ENCODE peak calls at places on chromosomes 3 and 15, in five cellular contexts. One of them, this sample, is unnamed.
A peak's percentile ranks its signal among the peaks of the same experiment; 100 is the strongest.

GRCh38 chr3:9563851-9564250 is 10.2 kb upstream of the LHFPL4 start:
- DNase-seq in bronchial epithelial cell: peak; percentile 78
- DNase-seq in uterus: no peak
- DNase-seq in stomach: no peak
- DNase-seq in CD8-positive, alpha-beta T cell: no peak
- DNase-seq in this sample: no peak

GRCh38 chr3:177934001-177934891 is 602.0 kb upstream of the KCNMB2 start:
- DNase-seq in bronchial epithelial cell: no peak
- DNase-seq in uterus: no peak
- DNase-seq in stomach: no peak
- DNase-seq in CD8-positive, alpha-beta T cell: no peak
- DNase-seq in this sample: no peak

GRCh38 chr15:80957976-80958375 is 31.6 kb downstream of the MESD start:
- DNase-seq in bronchial epithelial cell: peak; percentile 82
- DNase-seq in uterus: no peak
- DNase-seq in stomach: no peak
- DNase-seq in CD8-positive, alpha-beta T cell: no peak
- DNase-seq in this sample: no peak

GRCh38 chr3:111768571-111769100 is 90.4 kb upstream of the PHLDB2 start:
- DNase-seq in bronchial epithelial cell: peak; percentile 98
- DNase-seq in uterus: no peak
- DNase-seq in stomach: peak; percentile 34
- DNase-seq in CD8-positive, alpha-beta T cell: no peak
- DNase-seq in this sample: no peak

GRCh38 chr3:160006282-160007163 is 17.9 kb downstream of the IL12A start:
- DNase-seq in bronchial epithelial cell: peak; percentile 61
- DNase-seq in uterus: peak; percentile 31
- DNase-seq in stomach: peak; percentile 47
- DNase-seq in CD8-positive, alpha-beta T cell: no peak
- DNase-seq in this sample: peak; percentile 51

GRCh38 chr15:58182460-58183163 is 44.4 kb downstream of the AQP9 start:
- DNase-seq in bronchial epithelial cell: peak; percentile 52
- DNase-seq in uterus: peak; percentile 38
- DNase-seq in stomach: peak; percentile 31
- DNase-seq in CD8-positive, alpha-beta T cell: peak; percentile 11
- DNase-seq in this sample: peak; percentile 41

GRCh38 chr3:38582941-38583645 is 66.4 kb downstream of the SCN5A start:
- DNase-seq in bronchial epithelial cell: no peak
- DNase-seq in uterus: no peak
- DNase-seq in stomach: peak; percentile 18
- DNase-seq in CD8-positive, alpha-beta T cell: no peak
- DNase-seq in this sample: no peak

GRCh38 chr3:194631696-194632095 is 1.5 kb downstream of the TMEM44 start:
- DNase-seq in bronchial epithelial cell: no peak
- DNase-seq in uterus: no peak
- DNase-seq in stomach: no peak
- DNase-seq in CD8-positive, alpha-beta T cell: no peak
- DNase-seq in this sample: no peak

GRCh38 chr3:100875239-100875638 is 118.0 kb downstream of the ABI3BP start:
- DNase-seq in bronchial epithelial cell: peak; percentile 82
- DNase-seq in uterus: peak; percentile 41
- DNase-seq in stomach: peak; percentile 84
- DNase-seq in CD8-positive, alpha-beta T cell: no peak
- DNase-seq in this sample: peak; percentile 53

GRCh38 chr3:40162616-40163015 is 146.9 kb upstream of the EIF1B start:
- DNase-seq in bronchial epithelial cell: peak; percentile 36
- DNase-seq in uterus: no peak
- DNase-seq in stomach: no peak
- DNase-seq in CD8-positive, alpha-beta T cell: no peak
- DNase-seq in this sample: no peak

GRCh38 chr3:17087509-17087908 is 202.8 kb downstream of the PLCL2 start:
- DNase-seq in bronchial epithelial cell: no peak
- DNase-seq in uterus: no peak
- DNase-seq in stomach: no peak
- DNase-seq in CD8-positive, alpha-beta T cell: no peak
- DNase-seq in this sample: no peak

GRCh38 chr3:114411292-114411691 is 117.5 kb downstream of the TIGIT start:
- DNase-seq in bronchial epithelial cell: no peak
- DNase-seq in uterus: no peak
- DNase-seq in stomach: no peak
- DNase-seq in CD8-positive, alpha-beta T cell: no peak
- DNase-seq in this sample: no peak

GRCh38 chr15:63497642-63498100 is 6.7 kb upstream of the USP3 start:
- DNase-seq in bronchial epithelial cell: no peak
- DNase-seq in uterus: no peak
- DNase-seq in stomach: peak; percentile 56
- DNase-seq in CD8-positive, alpha-beta T cell: peak; percentile 73
- DNase-seq in this sample: no peak

GRCh38 chr3:67863869-67864268 is 209.5 kb upstream of the SUCLG2 start:
- DNase-seq in bronchial epithelial cell: peak; percentile 8
- DNase-seq in uterus: no peak
- DNase-seq in stomach: no peak
- DNase-seq in CD8-positive, alpha-beta T cell: no peak
- DNase-seq in this sample: no peak

GRCh38 chr3:71512000-71512399 is 71.5 kb downstream of the FOXP1 start:
- DNase-seq in bronchial epithelial cell: no peak
- DNase-seq in uterus: no peak
- DNase-seq in stomach: no peak
- DNase-seq in CD8-positive, alpha-beta T cell: peak; percentile 48
- DNase-seq in this sample: no peak

GRCh38 chr3:53137835-53138446 is 7.7 kb upstream of the RFT1 start:
- DNase-seq in bronchial epithelial cell: peak; percentile 43
- DNase-seq in uterus: no peak
- DNase-seq in stomach: no peak
- DNase-seq in CD8-positive, alpha-beta T cell: no peak
- DNase-seq in this sample: no peak

GRCh38 chr3:40268708-40269524 is 40.6 kb upstream of the EIF1B start:
- DNase-seq in bronchial epithelial cell: no peak
- DNase-seq in uterus: no peak
- DNase-seq in stomach: no peak
- DNase-seq in CD8-positive, alpha-beta T cell: no peak
- DNase-seq in this sample: no peak

GRCh38 chr15:66646308-66646707 is 55.7 kb upstream of the SMAD6 start:
- DNase-seq in bronchial epithelial cell: no peak
- DNase-seq in uterus: no peak
- DNase-seq in stomach: no peak
- DNase-seq in CD8-positive, alpha-beta T cell: no peak
- DNase-seq in this sample: peak; percentile 18

GRCh38 chr3:40524222-40524570 is 564 bp upstream of the ZNF621 start:
- DNase-seq in bronchial epithelial cell: no peak
- DNase-seq in uterus: no peak
- DNase-seq in stomach: no peak
- DNase-seq in CD8-positive, alpha-beta T cell: no peak
- DNase-seq in this sample: no peak

GRCh38 chr3:56356820-56357219 is 111.4 kb downstream of the ERC2 start:
- DNase-seq in bronchial epithelial cell: no peak
- DNase-seq in uterus: no peak
- DNase-seq in stomach: no peak
- DNase-seq in CD8-positive, alpha-beta T cell: no peak
- DNase-seq in this sample: no peak

GRCh38 chr3:187628169-187628568 is 42.0 kb downstream of the SST start:
- DNase-seq in bronchial epithelial cell: no peak
- DNase-seq in uterus: no peak
- DNase-seq in stomach: no peak
- DNase-seq in CD8-positive, alpha-beta T cell: no peak
- DNase-seq in this sample: no peak

GRCh38 chr3:150014782-150015181 is 44.1 kb upstream of the PFN2 start:
- DNase-seq in bronchial epithelial cell: no peak
- DNase-seq in uterus: no peak
- DNase-seq in stomach: no peak
- DNase-seq in CD8-positive, alpha-beta T cell: no peak
- DNase-seq in this sample: no peak

GRCh38 chr3:43970920-43971319 is 270.8 kb upstream of the TOPAZ1 start:
- DNase-seq in bronchial epithelial cell: no peak
- DNase-seq in uterus: no peak
- DNase-seq in stomach: no peak
- DNase-seq in CD8-positive, alpha-beta T cell: no peak
- DNase-seq in this sample: no peak

GRCh38 chr3:197023241-197023997 is 6.2 kb downstream of the MELTF start:
- DNase-seq in bronchial epithelial cell: no peak
- DNase-seq in uterus: no peak
- DNase-seq in stomach: no peak
- DNase-seq in CD8-positive, alpha-beta T cell: no peak
- DNase-seq in this sample: no peak

GRCh38 chr3:55595420-55595819 is 108.3 kb upstream of the WNT5A start:
- DNase-seq in bronchial epithelial cell: no peak
- DNase-seq in uterus: no peak
- DNase-seq in stomach: no peak
- DNase-seq in CD8-positive, alpha-beta T cell: no peak
- DNase-seq in this sample: no peak

GRCh38 chr3:73805435-73805834 is 180.7 kb upstream of the PDZRN3 start:
- DNase-seq in bronchial epithelial cell: no peak
- DNase-seq in uterus: peak; percentile 67
- DNase-seq in stomach: no peak
- DNase-seq in CD8-positive, alpha-beta T cell: no peak
- DNase-seq in this sample: peak; percentile 26

GRCh38 chr15:34490421-34491193 is 53.0 kb upstream of the GOLGA8A start:
- DNase-seq in bronchial epithelial cell: no peak
- DNase-seq in uterus: no peak
- DNase-seq in stomach: no peak
- DNase-seq in CD8-positive, alpha-beta T cell: no peak
- DNase-seq in this sample: no peak
- H3K27me3 ChIP-seq in bronchial epithelial cell: peaks cover 16% of the 10 kb centered on the region
- H3K27me3 ChIP-seq in uterus: no peaks in the 10 kb centered on the region
- H3K27me3 ChIP-seq in stomach: peaks cover 68% of the 10 kb centered on the region
- H3K27me3 ChIP-seq in CD8-positive, alpha-beta T cell: peaks cover 22% of the 10 kb centered on the region
- H3K27me3 ChIP-seq in this sample: peaks cover 64% of the 10 kb centered on the region

DNA sequence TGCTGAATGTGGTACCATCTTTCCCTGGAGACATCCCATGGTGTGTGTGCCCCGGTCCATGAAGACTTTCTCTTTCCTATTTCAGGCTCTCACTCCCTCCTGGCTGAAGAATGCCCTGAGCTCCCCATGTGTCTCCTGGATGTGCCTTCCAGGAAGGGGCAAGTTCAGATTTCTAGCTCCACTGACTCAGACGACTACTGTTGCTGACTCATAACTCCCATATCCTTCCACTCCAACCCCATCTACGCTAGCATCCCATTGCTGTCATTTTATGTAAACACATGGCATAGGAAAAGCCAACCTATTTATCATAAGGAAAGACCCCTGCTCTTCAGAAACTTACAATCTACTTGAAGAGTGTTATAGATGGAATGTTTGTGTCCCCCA is 95.0 kb downstream of the ADCY5 start:
- DNase-seq in bronchial epithelial cell: peak; percentile 70
- DNase-seq in uterus: no peak
- DNase-seq in stomach: no peak
- DNase-seq in CD8-positive, alpha-beta T cell: no peak
- DNase-seq in this sample: no peak
- H3K27me3 ChIP-seq in bronchial epithelial cell: peaks cover 5% of the 10 kb centered on the region
- H3K27me3 ChIP-seq in uterus: no peaks in the 10 kb centered on the region
- H3K27me3 ChIP-seq in stomach: peaks cover 22% of the 10 kb centered on the region
- H3K27me3 ChIP-seq in CD8-positive, alpha-beta T cell: no peaks in the 10 kb centered on the region
- H3K27me3 ChIP-seq in this sample: no peaks in the 10 kb centered on the region

GRCh38 chr15:69648775-69649735 is 196.4 kb downstream of the RPLP1 start:
- DNase-seq in bronchial epithelial cell: peak; percentile 54
- DNase-seq in uterus: no peak
- DNase-seq in stomach: no peak
- DNase-seq in CD8-positive, alpha-beta T cell: no peak
- DNase-seq in this sample: no peak
- H3K27me3 ChIP-seq in bronchial epithelial cell: peaks cover 18% of the 10 kb centered on the region
- H3K27me3 ChIP-seq in uterus: no peaks in the 10 kb centered on the region
- H3K27me3 ChIP-seq in stomach: peaks cover 7% of the 10 kb centered on the region
- H3K27me3 ChIP-seq in CD8-positive, alpha-beta T cell: no peaks in the 10 kb centered on the region
- H3K27me3 ChIP-seq in this sample: no peaks in the 10 kb centered on the region

GRCh38 chr3:128994581-128995161 is 795 bp upstream of the CFAP92 start:
- DNase-seq in bronchial epithelial cell: no peak
- DNase-seq in uterus: no peak
- DNase-seq in stomach: no peak
- DNase-seq in CD8-positive, alpha-beta T cell: no peak
- DNase-seq in this sample: no peak
- H3K27me3 ChIP-seq in bronchial epithelial cell: no peaks in the 10 kb centered on the region
- H3K27me3 ChIP-seq in uterus: no peaks in the 10 kb centered on the region
- H3K27me3 ChIP-seq in stomach: no peaks in the 10 kb centered on the region
- H3K27me3 ChIP-seq in CD8-positive, alpha-beta T cell: no peaks in the 10 kb centered on the region
- H3K27me3 ChIP-seq in this sample: no peaks in the 10 kb centered on the region

DNA sequence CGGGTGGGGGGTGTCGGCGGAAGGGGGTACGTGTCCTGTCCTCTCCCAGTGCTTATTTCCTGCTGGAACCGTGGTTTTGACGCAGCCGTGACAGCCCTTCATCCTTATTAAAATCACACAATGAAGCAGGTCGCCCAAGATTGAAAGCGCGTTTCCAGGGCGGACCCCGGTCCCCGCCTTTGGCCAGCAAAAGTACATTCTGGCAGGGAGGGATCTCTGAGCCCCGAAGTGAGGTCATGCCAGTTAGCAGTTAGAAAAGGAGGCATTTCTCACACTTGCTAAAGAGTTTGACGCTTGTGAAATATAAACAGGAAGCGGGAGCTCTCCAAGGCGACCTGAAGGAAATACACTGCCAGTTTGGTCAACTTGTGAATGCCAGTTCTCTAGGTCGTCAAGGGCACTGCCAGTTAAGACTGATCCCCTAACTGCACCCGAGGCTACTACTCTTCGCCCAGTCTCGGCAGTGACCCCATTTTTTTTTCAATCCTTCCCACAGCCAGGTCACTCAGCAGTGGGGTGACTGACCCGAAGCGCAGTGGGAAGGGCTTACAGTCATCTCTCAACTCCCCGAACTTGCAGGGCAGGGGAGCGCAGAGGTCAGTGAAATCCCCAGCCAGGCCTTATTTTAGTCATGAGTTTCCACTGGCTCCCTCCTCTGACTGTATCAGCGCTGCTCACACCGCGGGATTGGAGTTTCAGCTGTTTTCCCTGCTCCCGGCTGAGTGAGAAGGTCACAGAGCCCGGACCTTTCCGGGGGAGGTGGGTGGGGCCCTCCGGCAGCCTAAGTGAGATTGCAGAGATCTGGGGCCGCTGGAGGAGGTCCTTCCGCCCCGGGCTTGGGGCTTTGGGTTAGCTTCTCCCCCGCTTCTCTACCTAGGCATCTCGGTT is 2.0 kb upstream of the BHLHE40 start:
- DNase-seq in bronchial epithelial cell: peak; percentile 91
- DNase-seq in uterus: peak; percentile 86
- DNase-seq in stomach: peak; percentile 75
- DNase-seq in CD8-positive, alpha-beta T cell: peak; percentile 45
- DNase-seq in this sample: peak; percentile 96
- H3K27me3 ChIP-seq in bronchial epithelial cell: no peaks in the 10 kb centered on the region
- H3K27me3 ChIP-seq in uterus: no peaks in the 10 kb centered on the region
- H3K27me3 ChIP-seq in stomach: no peaks in the 10 kb centered on the region
- H3K27me3 ChIP-seq in CD8-positive, alpha-beta T cell: no peaks in the 10 kb centered on the region
- H3K27me3 ChIP-seq in this sample: no peaks in the 10 kb centered on the region

This sample was measured in heart right ventricle.